ENCODE peak calls at places on chromosomes 11 and 22, in five cellular contexts. V, U, J, H and G are unnamed samples.

GRCh38 chr11:74185285-74185684 is 14.2 kb downstream of the PPME1 start:
- DNase-seq in V (no peak), U (no peak), J (no peak), H (no peak), G (no peak)

GRCh38 chr11:74005721-74006517 is 3.0 kb downstream of the UCP3 start:
- DNase-seq in V (no peak), U (no peak), J (no peak), H (peak; percentile 14), G (no peak)

GRCh38 chr11:102666331-102666957 is 39.1 kb downstream of the MMP27 start:
- DNase-seq in V (peak; percentile 46), U (no peak), J (peak; percentile 49), H (peak; percentile 34), G (peak; percentile 37)

GRCh38 chr11:96314326-96315050 is 28.5 kb downstream of the MAML2 start:
- DNase-seq in V (no peak), U (no peak), J (no peak), H (no peak), G (peak; percentile 48)

GRCh38 chr11:33694346-33695050 is 6.1 kb downstream of the C11orf91 start:
- DNase-seq in V (no peak), U (no peak), J (no peak), H (peak; percentile 41), G (no peak)

GRCh38 chr11:65357856-65358356 is 3.4 kb downstream of the TIGD3 start:
- DNase-seq in V (peak; percentile 95), U (no peak), J (peak; percentile 62), H (no peak), G (no peak)

GRCh38 chr11:119363081-119363861 is 16.8 kb upstream of the MFRP start:
- DNase-seq in V (no peak), U (no peak), J (no peak), H (no peak), G (no peak)

GRCh38 chr11:95456704-95457491 is 225.9 kb upstream of the SESN3 start:
- DNase-seq in V (no peak), U (no peak), J (no peak), H (no peak), G (no peak)

GRCh38 chr22:21632237-21632895 is at the start of gene CCDC116:
- DNase-seq in V (peak; percentile 81), U (no peak), J (peak; percentile 100), H (peak; percentile 63), G (no peak)

GRCh38 chr22:31923166-31923565 is 21.2 kb upstream of the YWHAH start:
- DNase-seq in V (no peak), U (no peak), J (no peak), H (no peak), G (no peak)

GRCh38 chr11:88297320-88298263 is 39.9 kb downstream of the CTSC start:
- DNase-seq in V (peak; percentile 8), U (no peak), J (no peak), H (peak; percentile 4), G (no peak)

GRCh38 chr11:103537904-103538502 is 428.8 kb downstream of the DYNC2H1 start:
- DNase-seq in V (no peak), U (no peak), J (no peak), H (peak; percentile 30), G (peak; percentile 21)

GRCh38 chr11:64472593-64473455 is 113.9 kb downstream of the RPS6KA4 start:
- DNase-seq in V (no peak), U (no peak), J (peak; percentile 72), H (no peak), G (no peak)

GRCh38 chr11:75337195-75337654 is 14.2 kb downstream of the ARRB1 start:
- DNase-seq in V (no peak), U (no peak), J (no peak), H (no peak), G (no peak)

GRCh38 chr22:21990449-21991308 is 8.1 kb upstream of the TOP3B start:
- DNase-seq in V (no peak), U (no peak), J (peak; percentile 56), H (no peak), G (no peak)

GRCh38 chr22:23067691-23068090 is 2.6 kb upstream of the GNAZ start:
- DNase-seq in V (no peak), U (no peak), J (no peak), H (no peak), G (no peak)

GRCh38 chr22:18068381-18068988 is 9.3 kb upstream of the PEX26 start:
- DNase-seq in V (peak; percentile 55), U (no peak), J (no peak), H (no peak), G (no peak)

GRCh38 chr11:48090174-48090573 is 109.8 kb downstream of the PTPRJ start:
- DNase-seq in V (no peak), U (no peak), J (no peak), H (no peak), G (no peak)

GRCh38 chr11:108093128-108093904 is 28.1 kb upstream of the ACAT1 start:
- DNase-seq in V (no peak), U (no peak), J (no peak), H (no peak), G (no peak)

GRCh38 chr11:13963949-13964770 is 1.6 kb downstream of the SPON1 start:
- DNase-seq in V (no peak), U (no peak), J (no peak), H (peak; percentile 39), G (no peak)

GRCh38 chr11:120561286-120561685 is 49.7 kb downstream of the GRIK4 start:
- DNase-seq in V (no peak), U (no peak), J (no peak), H (no peak), G (no peak)

GRCh38 chr11:19988598-19988997 is 171.7 kb downstream of the DBX1 start:
- DNase-seq in V (no peak), U (no peak), J (no peak), H (no peak), G (peak; percentile 13)

GRCh38 chr11:118996926-118997626 is 862 bp upstream of the CENATAC start:
- DNase-seq in V (peak; percentile 48), U (peak; percentile 23), J (peak; percentile 55), H (peak; percentile 66), G (no peak)

GRCh38 chr22:23501244-23501643 is 78.8 kb downstream of the IGLL1 start:
- DNase-seq in V (no peak), U (no peak), J (no peak), H (no peak), G (no peak)

GRCh38 chr11:115199501-115199900 is 304.7 kb downstream of the CADM1 start:
- DNase-seq in V (no peak), U (no peak), J (no peak), H (no peak), G (no peak)

GRCh38 chr11:1548221-1549070 is 23.6 kb downstream of the DUSP8 start:
- DNase-seq in V (no peak), U (no peak), J (no peak), H (peak; percentile 76), G (peak; percentile 62)

GRCh38 chr11:111913031-111913861 is 712 bp downstream of the HSPB2 start:
- DNase-seq in V (no peak), U (no peak), J (no peak), H (no peak), G (no peak)

GRCh38 chr22:22229683-22230420 is 14.7 kb upstream of the VPREB1 start:
- DNase-seq in V (no peak), U (no peak), J (no peak), H (no peak), G (no peak)

GRCh38 chr11:124983674-124984511 is 29.9 kb downstream of the CCDC15 start:
- DNase-seq in V (no peak), U (no peak), J (no peak), H (peak; percentile 5), G (no peak)

GRCh38 chr11:46380340-46381045 is 976 bp upstream of the MDK start:
- DNase-seq in V (peak; percentile 78), U (no peak), J (peak; percentile 90), H (peak; percentile 87), G (no peak)

GRCh38 chr11:2807801-2808241 is 77.8 kb downstream of the CDKN1C start:
- DNase-seq in V (no peak), U (no peak), J (no peak), H (no peak), G (no peak)

GRCh38 chr11:2805388-2806057 is 80.1 kb downstream of the CDKN1C start:
- DNase-seq in V (no peak), U (no peak), J (no peak), H (no peak), G (no peak)

GRCh38 chr11:2806351-2807058 is 79.1 kb downstream of the CDKN1C start:
- DNase-seq in V (no peak), U (no peak), J (no peak), H (no peak), G (no peak)

GRCh38 chr11:2808850-2809847 is 76.4 kb downstream of the CDKN1C start:
- DNase-seq in V (no peak), U (no peak), J (no peak), H (no peak), G (no peak)

DNA sequence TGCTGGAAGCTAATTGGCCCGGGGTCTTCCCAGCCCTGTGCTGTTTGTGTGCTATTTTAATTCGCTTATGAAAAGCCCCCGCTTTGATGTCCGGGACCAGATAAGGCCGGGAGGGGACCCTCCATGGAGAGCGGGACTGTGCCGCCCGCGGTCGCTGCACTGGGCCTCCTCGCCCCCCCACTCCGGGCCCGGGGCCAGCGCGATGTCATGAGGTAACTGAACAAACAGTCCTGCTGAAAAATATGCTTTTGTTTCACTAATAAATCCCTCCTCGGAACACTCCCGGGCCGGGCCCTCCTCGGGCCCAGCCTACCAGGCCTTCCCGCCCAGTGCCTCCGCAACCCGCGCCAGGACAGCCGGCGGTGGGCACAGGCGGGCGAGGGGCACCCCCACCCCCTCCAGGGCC is 78.3 kb downstream of the CDKN1C start:
- DNase-seq in V (peak; percentile 27), U (no peak), J (no peak), H (peak; percentile 67), G (no peak)
- H3K4me3 ChIP-seq in V (no peak overlapping the region), U (no peak overlapping the region), J (no peak overlapping the region), H (no peak overlapping the region), G (no peak overlapping the region)

GRCh38 chr11:68649851-68650555 is 34.3 kb upstream of the GAL start:
- DNase-seq in V (no peak), U (no peak), J (no peak), H (no peak), G (no peak)
- TF ChIP-seq MAX in V (no peak), U (no peak), J (no peak), H (no peak), G (no peak)

GRCh38 chr11:6927030-6927617 is 898 bp downstream of the ZNF215 start:
- DNase-seq in V (no peak), U (peak; percentile 7), J (no peak), H (no peak), G (peak; percentile 10)
- TF ChIP-seq JUND in V (no peak), U (no peak), J (no peak), H (no peak), G (no peak)

GRCh38 chr22:20438066-20438677 is 547 bp upstream of the SCARF2 start:
- DNase-seq in V (no peak), U (no peak), J (no peak), H (no peak), G (no peak)
- H3K4me3 ChIP-seq in V (peak overlapping the region; percentile 51), U (no peak overlapping the region), J (no peak overlapping the region), H (peak overlapping the region; percentile 74), G (no peak overlapping the region)

GRCh38 chr11:110174645-110175310 is 81.6 kb downstream of the ZC3H12C start:
- DNase-seq in V (no peak), U (no peak), J (peak; percentile 19), H (no peak), G (no peak)
- TF ChIP-seq MAX in V (no peak), U (no peak), J (no peak), H (no peak), G (no peak)